ENCODE peak calls at places on chromosomes 7 and 10, in seven cellular contexts. One of them, this sample, is unnamed.

GRCh38 chr7:46454796-46455195 is 533.7 kb upstream of the IGFBP3 start:
- DNase-seq in hepatocyte: no peak
- DNase-seq in body of pancreas: peak; percentile 5
- DNase-seq in CD8-positive, alpha-beta T cell: no peak
- DNase-seq in upper lobe of right lung: no peak
- DNase-seq in lung: no peak
- DNase-seq in Panc1: no peak
- DNase-seq in this sample: no peak

GRCh38 chr10:71761105-71761511 is 12.2 kb downstream of the VSIR start:
- DNase-seq in hepatocyte: no peak
- DNase-seq in body of pancreas: no peak
- DNase-seq in CD8-positive, alpha-beta T cell: no peak
- DNase-seq in upper lobe of right lung: no peak
- DNase-seq in lung: no peak
- DNase-seq in Panc1: no peak
- DNase-seq in this sample: no peak

GRCh38 chr10:127354992-127355391 is 158.6 kb upstream of the INSYN2A start:
- DNase-seq in hepatocyte: no peak
- DNase-seq in body of pancreas: no peak
- DNase-seq in CD8-positive, alpha-beta T cell: no peak
- DNase-seq in upper lobe of right lung: no peak
- DNase-seq in lung: no peak
- DNase-seq in Panc1: no peak
- DNase-seq in this sample: no peak

GRCh38 chr7:135217645-135218509 is 6.6 kb upstream of the WDR91 start:
- DNase-seq in hepatocyte: peak; percentile 34
- DNase-seq in body of pancreas: peak; percentile 67
- DNase-seq in CD8-positive, alpha-beta T cell: no peak
- DNase-seq in upper lobe of right lung: no peak
- DNase-seq in lung: no peak
- DNase-seq in Panc1: no peak
- DNase-seq in this sample: no peak

GRCh38 chr10:15363031-15363430 is 8.1 kb downstream of the FAM171A1 start:
- DNase-seq in hepatocyte: no peak
- DNase-seq in body of pancreas: no peak
- DNase-seq in CD8-positive, alpha-beta T cell: no peak
- DNase-seq in upper lobe of right lung: no peak
- DNase-seq in lung: no peak
- DNase-seq in Panc1: no peak
- DNase-seq in this sample: no peak

GRCh38 chr10:126583507-126584200 is 86.8 kb downstream of the C10orf90 start:
- DNase-seq in hepatocyte: no peak
- DNase-seq in body of pancreas: peak; percentile 91
- DNase-seq in CD8-positive, alpha-beta T cell: no peak
- DNase-seq in upper lobe of right lung: no peak
- DNase-seq in lung: no peak
- DNase-seq in Panc1: no peak
- DNase-seq in this sample: no peak

GRCh38 chr10:67539312-67539711 is 156.7 kb downstream of the CTNNA3 start:
- DNase-seq in hepatocyte: peak; percentile 4
- DNase-seq in body of pancreas: no peak
- DNase-seq in CD8-positive, alpha-beta T cell: no peak
- DNase-seq in upper lobe of right lung: no peak
- DNase-seq in lung: no peak
- DNase-seq in Panc1: no peak
- DNase-seq in this sample: no peak

GRCh38 chr10:35372329-35372728 is 36.0 kb downstream of the CCNY start:
- DNase-seq in hepatocyte: no peak
- DNase-seq in body of pancreas: peak; percentile 15
- DNase-seq in CD8-positive, alpha-beta T cell: no peak
- DNase-seq in upper lobe of right lung: no peak
- DNase-seq in lung: peak; percentile 48
- DNase-seq in Panc1: no peak
- DNase-seq in this sample: no peak

GRCh38 chr7:50595538-50596102 is 30.4 kb upstream of the DDC start:
- DNase-seq in hepatocyte: peak; percentile 37
- DNase-seq in body of pancreas: peak; percentile 49
- DNase-seq in CD8-positive, alpha-beta T cell: no peak
- DNase-seq in upper lobe of right lung: no peak
- DNase-seq in lung: no peak
- DNase-seq in Panc1: no peak
- DNase-seq in this sample: peak; percentile 52

GRCh38 chr10:119298788-119299187 is 91.4 kb downstream of the GRK5 start:
- DNase-seq in hepatocyte: no peak
- DNase-seq in body of pancreas: no peak
- DNase-seq in CD8-positive, alpha-beta T cell: no peak
- DNase-seq in upper lobe of right lung: no peak
- DNase-seq in lung: no peak
- DNase-seq in Panc1: no peak
- DNase-seq in this sample: no peak

GRCh38 chr10:85741626-85742300 is 624.8 kb downstream of the GRID1 start:
- DNase-seq in hepatocyte: no peak
- DNase-seq in body of pancreas: no peak
- DNase-seq in CD8-positive, alpha-beta T cell: no peak
- DNase-seq in upper lobe of right lung: no peak
- DNase-seq in lung: no peak
- DNase-seq in Panc1: peak; percentile 10
- DNase-seq in this sample: no peak

GRCh38 chr10:5948999-5949759 is 28.2 kb downstream of the IL15RA start:
- DNase-seq in hepatocyte: peak; percentile 57
- DNase-seq in body of pancreas: peak; percentile 65
- DNase-seq in CD8-positive, alpha-beta T cell: no peak
- DNase-seq in upper lobe of right lung: peak; percentile 82
- DNase-seq in lung: peak; percentile 65
- DNase-seq in Panc1: no peak
- DNase-seq in this sample: peak; percentile 51

GRCh38 chr10:93995598-93996271 is 2.0 kb downstream of the PLCE1 start:
- DNase-seq in hepatocyte: no peak
- DNase-seq in body of pancreas: no peak
- DNase-seq in CD8-positive, alpha-beta T cell: no peak
- DNase-seq in upper lobe of right lung: no peak
- DNase-seq in lung: no peak
- DNase-seq in Panc1: no peak
- DNase-seq in this sample: no peak

GRCh38 chr7:24609570-24609969 is 36.3 kb downstream of the PALS2 start:
- DNase-seq in hepatocyte: no peak
- DNase-seq in body of pancreas: no peak
- DNase-seq in CD8-positive, alpha-beta T cell: no peak
- DNase-seq in upper lobe of right lung: no peak
- DNase-seq in lung: no peak
- DNase-seq in Panc1: no peak
- DNase-seq in this sample: no peak

GRCh38 chr10:91976324-91977051 is 52.9 kb downstream of the BTAF1 start:
- DNase-seq in hepatocyte: no peak
- DNase-seq in body of pancreas: no peak
- DNase-seq in CD8-positive, alpha-beta T cell: no peak
- DNase-seq in upper lobe of right lung: no peak
- DNase-seq in lung: no peak
- DNase-seq in Panc1: no peak
- DNase-seq in this sample: no peak

GRCh38 chr10:7354330-7355047 is 56.3 kb downstream of the SFMBT2 start:
- DNase-seq in hepatocyte: peak; percentile 22
- DNase-seq in body of pancreas: no peak
- DNase-seq in CD8-positive, alpha-beta T cell: no peak
- DNase-seq in upper lobe of right lung: no peak
- DNase-seq in lung: no peak
- DNase-seq in Panc1: no peak
- DNase-seq in this sample: peak; percentile 56

GRCh38 chr10:112763916-112764520 is 186.0 kb upstream of the TCF7L2 start:
- DNase-seq in hepatocyte: no peak
- DNase-seq in body of pancreas: no peak
- DNase-seq in CD8-positive, alpha-beta T cell: no peak
- DNase-seq in upper lobe of right lung: no peak
- DNase-seq in lung: no peak
- DNase-seq in Panc1: no peak
- DNase-seq in this sample: no peak

GRCh38 chr7:158384746-158385145 is 202.9 kb downstream of the PTPRN2 start:
- DNase-seq in hepatocyte: no peak
- DNase-seq in body of pancreas: no peak
- DNase-seq in CD8-positive, alpha-beta T cell: no peak
- DNase-seq in upper lobe of right lung: no peak
- DNase-seq in lung: no peak
- DNase-seq in Panc1: no peak
- DNase-seq in this sample: no peak

GRCh38 chr10:48363617-48364355 is 57.3 kb downstream of the MAPK8 start:
- DNase-seq in hepatocyte: peak; percentile 65
- DNase-seq in body of pancreas: peak; percentile 48
- DNase-seq in CD8-positive, alpha-beta T cell: no peak
- DNase-seq in upper lobe of right lung: no peak
- DNase-seq in lung: peak; percentile 44
- DNase-seq in Panc1: peak; percentile 62
- DNase-seq in this sample: peak; percentile 31

GRCh38 chr7:102107474-102108104 is 179.1 kb upstream of the SH2B2 start:
- DNase-seq in hepatocyte: no peak
- DNase-seq in body of pancreas: no peak
- DNase-seq in CD8-positive, alpha-beta T cell: no peak
- DNase-seq in upper lobe of right lung: peak; percentile 42
- DNase-seq in lung: no peak
- DNase-seq in Panc1: no peak
- DNase-seq in this sample: no peak

GRCh38 chr7:48004023-48004422 is 24.6 kb upstream of the HUS1 start:
- DNase-seq in hepatocyte: no peak
- DNase-seq in body of pancreas: no peak
- DNase-seq in CD8-positive, alpha-beta T cell: no peak
- DNase-seq in upper lobe of right lung: no peak
- DNase-seq in lung: no peak
- DNase-seq in Panc1: no peak
- DNase-seq in this sample: no peak

GRCh38 chr10:113867904-113868303 is 13.4 kb downstream of the NHLRC2 start:
- DNase-seq in hepatocyte: no peak
- DNase-seq in body of pancreas: no peak
- DNase-seq in CD8-positive, alpha-beta T cell: no peak
- DNase-seq in upper lobe of right lung: no peak
- DNase-seq in lung: no peak
- DNase-seq in Panc1: no peak
- DNase-seq in this sample: no peak

GRCh38 chr10:21315321-21316220 is 209.9 kb downstream of the SKIDA1 start:
- DNase-seq in hepatocyte: peak; percentile 68
- DNase-seq in body of pancreas: peak; percentile 76
- DNase-seq in CD8-positive, alpha-beta T cell: no peak
- DNase-seq in upper lobe of right lung: peak; percentile 75
- DNase-seq in lung: peak; percentile 85
- DNase-seq in Panc1: no peak
- DNase-seq in this sample: peak; percentile 29

GRCh38 chr10:70567603-70568002 is 34.9 kb downstream of the PRF1 start:
- DNase-seq in hepatocyte: no peak
- DNase-seq in body of pancreas: no peak
- DNase-seq in CD8-positive, alpha-beta T cell: no peak
- DNase-seq in upper lobe of right lung: no peak
- DNase-seq in lung: no peak
- DNase-seq in Panc1: no peak
- DNase-seq in this sample: no peak

GRCh38 chr7:6423942-6424701 is 23.6 kb downstream of the DAGLB start:
- DNase-seq in hepatocyte: no peak
- DNase-seq in body of pancreas: peak; percentile 60
- DNase-seq in CD8-positive, alpha-beta T cell: no peak
- DNase-seq in upper lobe of right lung: peak; percentile 74
- DNase-seq in lung: no peak
- DNase-seq in Panc1: no peak
- DNase-seq in this sample: no peak

GRCh38 chr7:128707752-128708151 is 31.4 kb upstream of the CALU start:
- DNase-seq in hepatocyte: no peak
- DNase-seq in body of pancreas: no peak
- DNase-seq in CD8-positive, alpha-beta T cell: no peak
- DNase-seq in upper lobe of right lung: no peak
- DNase-seq in lung: no peak
- DNase-seq in Panc1: no peak
- DNase-seq in this sample: no peak

GRCh38 chr7:24283559-24283899 is 461 bp upstream of the NPY start:
- DNase-seq in hepatocyte: no peak
- DNase-seq in body of pancreas: no peak
- DNase-seq in CD8-positive, alpha-beta T cell: no peak
- DNase-seq in upper lobe of right lung: no peak
- DNase-seq in lung: no peak
- DNase-seq in Panc1: no peak
- DNase-seq in this sample: no peak

GRCh38 chr10:125995726-125996304 is 99.5 kb downstream of the FANK1 start:
- DNase-seq in hepatocyte: no peak
- DNase-seq in body of pancreas: no peak
- DNase-seq in CD8-positive, alpha-beta T cell: no peak
- DNase-seq in upper lobe of right lung: no peak
- DNase-seq in lung: no peak
- DNase-seq in Panc1: no peak
- DNase-seq in this sample: no peak

GRCh38 chr7:2609001-2609411 is 22.8 kb upstream of the TTYH3 start:
- DNase-seq in hepatocyte: peak; percentile 37
- DNase-seq in body of pancreas: peak; percentile 50
- DNase-seq in CD8-positive, alpha-beta T cell: no peak
- DNase-seq in upper lobe of right lung: no peak
- DNase-seq in lung: no peak
- DNase-seq in Panc1: no peak
- DNase-seq in this sample: no peak

DNA sequence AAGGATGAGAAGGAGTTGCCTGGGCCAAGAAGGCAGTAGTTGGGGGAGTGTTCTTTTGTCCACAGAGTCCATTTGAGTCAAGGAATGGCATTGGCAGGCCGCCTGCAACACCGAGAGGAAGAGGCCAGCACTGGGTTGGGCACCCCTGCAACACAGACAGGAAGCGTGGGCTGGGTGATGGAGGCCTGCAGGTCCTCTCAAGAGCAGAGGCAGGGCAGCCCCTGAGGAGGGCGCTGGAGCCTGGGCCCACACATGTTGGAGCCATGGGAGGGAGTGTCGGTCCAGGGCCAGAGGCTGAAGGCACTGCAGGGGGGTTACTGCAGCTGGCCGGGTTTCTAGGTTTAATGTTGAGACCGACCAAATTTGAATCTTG is 137.3 kb downstream of the PTPN20 start:
- DNase-seq in hepatocyte: no peak
- DNase-seq in body of pancreas: no peak
- DNase-seq in CD8-positive, alpha-beta T cell: no peak
- DNase-seq in upper lobe of right lung: peak; percentile 62
- DNase-seq in lung: no peak
- DNase-seq in Panc1: no peak
- DNase-seq in this sample: no peak
- TF ChIP-seq CTCF in hepatocyte: no peak
- TF ChIP-seq CTCF in body of pancreas: no peak
- TF ChIP-seq CTCF in CD8-positive, alpha-beta T cell: no peak
- TF ChIP-seq CTCF in upper lobe of right lung: no peak
- TF ChIP-seq CTCF in lung: no peak
- TF ChIP-seq CTCF in Panc1: no peak
- TF ChIP-seq CTCF in this sample: no peak

GRCh38 chr7:41113663-41114062 is 589.2 kb downstream of the INHBA start:
- DNase-seq in hepatocyte: no peak
- DNase-seq in body of pancreas: no peak
- DNase-seq in CD8-positive, alpha-beta T cell: no peak
- DNase-seq in upper lobe of right lung: no peak
- DNase-seq in lung: no peak
- DNase-seq in Panc1: no peak
- DNase-seq in this sample: no peak
- H3K4me1 ChIP-seq in hepatocyte: peaks cover under 1% of the 10 kb centered on the region
- H3K4me1 ChIP-seq in body of pancreas: no peaks in the 10 kb centered on the region
- H3K4me1 ChIP-seq in CD8-positive, alpha-beta T cell: no peaks in the 10 kb centered on the region
- H3K4me1 ChIP-seq in upper lobe of right lung: no peaks in the 10 kb centered on the region
- H3K4me1 ChIP-seq in lung: no peaks in the 10 kb centered on the region
- H3K4me1 ChIP-seq in Panc1: no peaks in the 10 kb centered on the region
- H3K4me1 ChIP-seq in this sample: no peaks in the 10 kb centered on the region

GRCh38 chr10:52558090-52558489 is 214.5 kb downstream of the MBL2 start:
- DNase-seq in hepatocyte: no peak
- DNase-seq in body of pancreas: no peak
- DNase-seq in CD8-positive, alpha-beta T cell: no peak
- DNase-seq in upper lobe of right lung: no peak
- DNase-seq in lung: no peak
- DNase-seq in Panc1: no peak
- DNase-seq in this sample: no peak
- H3K4me3 ChIP-seq in hepatocyte: no peak overlapping the region
- H3K4me3 ChIP-seq in body of pancreas: no peak overlapping the region
- H3K4me3 ChIP-seq in CD8-positive, alpha-beta T cell: no peak overlapping the region
- H3K4me3 ChIP-seq in upper lobe of right lung: no peak overlapping the region
- H3K4me3 ChIP-seq in lung: no peak overlapping the region
- H3K4me3 ChIP-seq in Panc1: no peak overlapping the region
- H3K4me3 ChIP-seq in this sample: no peak overlapping the region

GRCh38 chr7:37251222-37251621 is 197.4 kb downstream of the ELMO1 start:
- DNase-seq in hepatocyte: no peak
- DNase-seq in body of pancreas: no peak
- DNase-seq in CD8-positive, alpha-beta T cell: no peak
- DNase-seq in upper lobe of right lung: no peak
- DNase-seq in lung: no peak
- DNase-seq in Panc1: no peak
- DNase-seq in this sample: no peak
- TF ChIP-seq CTCF in hepatocyte: no peak
- TF ChIP-seq CTCF in body of pancreas: no peak
- TF ChIP-seq CTCF in CD8-positive, alpha-beta T cell: no peak
- TF ChIP-seq CTCF in upper lobe of right lung: no peak
- TF ChIP-seq CTCF in lung: no peak
- TF ChIP-seq CTCF in Panc1: no peak
- TF ChIP-seq CTCF in this sample: no peak